ENCODE peak calls at places on chromosomes 3 and 15, in six cellular contexts. I is NCI-H748 treated with DMSO at 0.1 percent for 48 hours, U is keratinocyte, T is progenitor cell of endocrine pancreas, A is EL, L is substantia nigra. M is an unnamed sample.

GRCh38 chr3:71245052-71245488 is 338.5 kb downstream of the FOXP1 start:
- DNase-seq in U (no peak), A (peak), L (no peak), T (no peak), I (no peak), M (no peak)

GRCh38 chr3:12799525-12800440 is 3.3 kb downstream of the CAND2 start:
- DNase-seq in U (no peak), T (no peak), A (no peak), L (no peak), I (no peak), M (no peak)

GRCh38 chr15:90419202-90419601 is 31.2 kb downstream of the IQGAP1 start:
- DNase-seq in I (no peak), L (no peak), U (no peak), A (no peak), T (no peak), M (no peak)

GRCh38 chr15:74540135-74540760 is 772 bp upstream of the ARID3B start:
- DNase-seq in I (no peak), T (no peak), L (no peak), U (no peak), A (peak), M (no peak)

GRCh38 chr3:39413691-39414420 is 7.3 kb downstream of the RPSA start:
- DNase-seq in L (no peak), U (no peak), A (peak), I (no peak), T (no peak), M (no peak)

GRCh38 chr3:148551767-148552260 is 145.9 kb upstream of the AGTR1 start:
- DNase-seq in T (no peak), A (no peak), I (no peak), U (no peak), L (no peak), M (no peak)

GRCh38 chr15:41789237-41789636 is 15.0 kb downstream of the MAPKBP1 start:
- DNase-seq in I (no peak), T (no peak), U (no peak), L (no peak), A (no peak), M (no peak)

GRCh38 chr3:101850327-101851048 is 1.2 kb downstream of the NFKBIZ start:
- DNase-seq in I (peak), A (peak), U (no peak), T (no peak), L (no peak), M (no peak)

GRCh38 chr3:37526511-37526910 is 335.2 kb upstream of the CTDSPL start:
- DNase-seq in A (no peak), U (no peak), I (no peak), T (no peak), L (no peak), M (no peak)

GRCh38 chr15:28901987-28902745 is 16.4 kb downstream of the APBA2 start:
- DNase-seq in I (no peak), U (no peak), T (no peak), A (no peak), L (no peak), M (no peak)

GRCh38 chr15:78075490-78076230 is 1.9 kb downstream of the TBC1D2B start:
- DNase-seq in T (no peak), L (no peak), A (peak), I (no peak), U (no peak), M (peak)

GRCh38 chr3:71210257-71211002 is 373.1 kb downstream of the FOXP1 start:
- DNase-seq in I (no peak), L (no peak), T (no peak), U (no peak), A (peak), M (no peak)

GRCh38 chr3:47865192-47865591 is 62.3 kb downstream of the DHX30 start:
- DNase-seq in L (no peak), I (no peak), T (no peak), A (no peak), U (no peak), M (no peak)

GRCh38 chr3:125160911-125161371 is 51.6 kb downstream of the SLC12A8 start:
- DNase-seq in U (no peak), L (no peak), I (no peak), A (no peak), T (no peak), M (no peak)

GRCh38 chr3:152491922-152492321 is 223.2 kb downstream of the MBNL1 start:
- DNase-seq in A (no peak), I (no peak), T (no peak), U (no peak), L (no peak), M (no peak)

GRCh38 chr15:48250640-48251076 is 44.6 kb downstream of the SLC12A1 start:
- DNase-seq in U (no peak), L (no peak), T (no peak), A (peak), I (peak), M (peak)

GRCh38 chr3:7710284-7710683 is 791.3 kb upstream of the LMCD1 start:
- DNase-seq in T (no peak), I (peak), U (no peak), L (no peak), A (no peak), M (no peak)

GRCh38 chr3:140216249-140216648 is 281.3 kb downstream of the CLSTN2 start:
- DNase-seq in L (no peak), T (no peak), U (peak), A (no peak), I (no peak), M (no peak)

GRCh38 chr3:99248130-99248529 is 346.6 kb upstream of the DCBLD2 start:
- DNase-seq in I (no peak), L (no peak), U (no peak), T (no peak), A (peak), M (no peak)

GRCh38 chr15:93289951-93290350 is 200.9 kb upstream of the RGMA start:
- DNase-seq in U (no peak), A (no peak), T (no peak), I (no peak), L (no peak), M (no peak)

GRCh38 chr15:35141743-35142356 is 56.8 kb upstream of the NANOGP8 start:
- DNase-seq in U (no peak), I (no peak), A (peak), T (no peak), L (no peak), M (no peak)

GRCh38 chr3:24968076-24968475 is 460.0 kb upstream of the RARB start:
- DNase-seq in I (no peak), L (no peak), T (no peak), A (no peak), U (no peak), M (no peak)

GRCh38 chr3:56810912-56811544 is 9.3 kb upstream of the ARHGEF3 start:
- DNase-seq in A (no peak), I (no peak), U (no peak), T (no peak), L (no peak), M (no peak)

GRCh38 chr3:85554153-85554552 is 595.4 kb downstream of the CADM2 start:
- DNase-seq in L (no peak), I (no peak), A (no peak), T (no peak), U (no peak), M (no peak)

GRCh38 chr3:195752538-195753331 is 32.0 kb downstream of the MUC20 start:
- DNase-seq in L (no peak), A (no peak), I (no peak), U (no peak), T (no peak), M (no peak)

GRCh38 chr3:48039487-48040190 is 23.4 kb upstream of the MAP4 start:
- DNase-seq in A (peak), U (no peak), T (no peak), L (no peak), I (no peak), M (peak)

M was measured in midbrain.